ENCODE peak calls at places on chromosomes 11 and 22, in six cellular contexts. G is GM23248; M is heart right ventricle; N is CD4-positive, alpha-beta T cell; K is GM06990; I is AG04450. B is an unnamed sample. For H3K27me3, the result is how much of the 10 kb centered on the place peaks cover.

GRCh38 chr11:68658661-68659060 is 25.7 kb upstream of the GAL start:
- DNase-seq in N (no peak), I (no peak), M (no peak), K (no peak), G (no peak), B (peak)

GRCh38 chr11:98568011-98568410 is 452.7 kb upstream of the CNTN5 start:
- DNase-seq in M (no peak), K (no peak), I (no peak), G (no peak), N (no peak), B (no peak)

GRCh38 chr22:24106385-24107381 is 74.6 kb upstream of the SUSD2 start:
- DNase-seq in N (peak), M (peak), I (no peak), K (peak), G (no peak), B (no peak)

GRCh38 chr22:33302549-33302948 is 244.4 kb upstream of the SYN3 start:
- DNase-seq in N (no peak), I (no peak), M (no peak), K (no peak), G (no peak), B (no peak)

GRCh38 chr11:14132312-14132711 is 169.8 kb downstream of the SPON1 start:
- DNase-seq in M (peak), K (no peak), G (no peak), I (no peak), N (no peak), B (no peak)

GRCh38 chr11:133911169-133911568 is 45.6 kb downstream of the IGSF9B start:
- DNase-seq in K (no peak), M (no peak), N (no peak), G (no peak), I (no peak), B (no peak)

GRCh38 chr11:115497303-115497702 is 6.9 kb downstream of the CADM1 start:
- DNase-seq in N (no peak), M (no peak), G (no peak), K (no peak), I (no peak), B (no peak)

GRCh38 chr11:33670250-33671011 is 30.2 kb downstream of the C11orf91 start:
- DNase-seq in K (no peak), G (peak), M (no peak), I (no peak), N (no peak), B (no peak)

GRCh38 chr11:2523821-2524391 is 79.1 kb downstream of the KCNQ1 start:
- DNase-seq in I (no peak), M (no peak), G (no peak), K (no peak), N (no peak), B (peak)

GRCh38 chr11:59510917-59511589 is at the start of gene OR4D9:
- DNase-seq in N (no peak), M (no peak), K (no peak), G (no peak), I (no peak), B (no peak)

GRCh38 chr11:65918211-65919150 is at the start of gene C11orf68:
- DNase-seq in N (no peak), G (peak), I (no peak), M (peak), K (no peak), B (no peak)

GRCh38 chr11:58805065-58805464 is 39.4 kb downstream of the GLYATL2 start:
- DNase-seq in I (no peak), G (peak), M (no peak), N (no peak), K (no peak), B (no peak)

GRCh38 chr22:30324008-30324730 is 2.6 kb downstream of the TBC1D10A start:
- DNase-seq in G (peak), M (no peak), N (no peak), K (no peak), I (no peak), B (no peak)

GRCh38 chr11:74720596-74721478 is 10.4 kb downstream of the CHRDL2 start:
- DNase-seq in K (no peak), M (peak), G (no peak), I (peak), N (no peak), B (peak)

GRCh38 chr11:30666817-30667216 is 80.7 kb upstream of the MPPED2 start:
- DNase-seq in M (no peak), K (no peak), N (no peak), I (no peak), G (no peak), B (no peak)

GRCh38 chr11:49995559-49995958 is 13.2 kb upstream of the OR4C12 start:
- DNase-seq in N (no peak), G (peak), I (no peak), K (no peak), M (peak), B (no peak)

GRCh38 chr11:62431171-62431895 is 12.5 kb downstream of the SCGB1A1 start:
- DNase-seq in N (no peak), M (no peak), I (peak), G (peak), K (no peak), B (no peak)

GRCh38 chr11:3132271-3132781 is 32.8 kb downstream of the OSBPL5 start:
- DNase-seq in I (no peak), K (no peak), N (no peak), G (no peak), M (no peak), B (no peak)

GRCh38 chr11:65425971-65426838 is 3.6 kb downstream of the NEAT1 start:
- DNase-seq in M (no peak), N (no peak), G (peak), I (no peak), K (peak), B (no peak)

GRCh38 chr11:9518835-9519234 is 54.6 kb upstream of the WEE1 start:
- DNase-seq in N (no peak), K (no peak), M (no peak), G (no peak), I (no peak), B (no peak)

GRCh38 chr11:59573216-59573615 is 42.4 kb downstream of the OSBP start:
- DNase-seq in M (no peak), G (peak), K (no peak), N (no peak), I (peak), B (no peak)

GRCh38 chr11:1479678-1480118 is 6.9 kb downstream of the MOB2 start:
- DNase-seq in I (no peak), K (no peak), G (no peak), M (no peak), N (no peak), B (no peak)

GRCh38 chr22:39723899-39724351 is 153.4 kb downstream of the CACNA1I start:
- DNase-seq in I (no peak), M (no peak), N (no peak), K (no peak), G (peak), B (no peak)

GRCh38 chr11:134224710-134225662 is 515 bp downstream of the VPS26B start:
- DNase-seq in K (peak), M (peak), I (no peak), N (peak), G (peak), B (peak)

GRCh38 chr11:112886707-112887370 is 74.4 kb upstream of the NCAM1 start:
- DNase-seq in M (no peak), N (no peak), K (no peak), G (peak), I (no peak), B (no peak)

GRCh38 chr22:40533712-40534378 is 102.7 kb downstream of the MRTFA start:
- DNase-seq in G (peak), N (peak), K (peak), I (no peak), M (no peak), B (no peak)

GRCh38 chr11:69121621-69122336 is 34.0 kb upstream of the SMIM38 start:
- DNase-seq in N (no peak), I (no peak), M (no peak), K (no peak), G (no peak), B (no peak)

GRCh38 chr11:110079726-110080125 is 13.5 kb upstream of the ZC3H12C start:
- DNase-seq in K (no peak), M (no peak), N (no peak), G (no peak), I (no peak), B (no peak)

GRCh38 chr22:19720150-19720827 is 3.0 kb upstream of the GP1BB start:
- DNase-seq in M (no peak), N (no peak), K (no peak), G (no peak), I (no peak), B (no peak)
- H3K27me3 ChIP-seq in M (under half), N (half or more), K (under half), G (under half), I (under half), B (under half)

GRCh38 chr11:117678651-117679407 is 118.2 kb downstream of the DSCAML1 start:
- DNase-seq in G (no peak), M (no peak), N (no peak), K (no peak), I (no peak), B (no peak)
- H3K27me3 ChIP-seq in G (under half), M (under half), N (under half), K (under half), I (under half), B (under half)

GRCh38 chr11:116605543-116605942 is 167.2 kb downstream of the BUD13 start:
- DNase-seq in I (no peak), G (peak), N (no peak), K (no peak), M (no peak), B (no peak)
- H3K27me3 ChIP-seq in I (under half), G (under half), N (under half), K (under half), M (under half), B (under half)

DNA sequence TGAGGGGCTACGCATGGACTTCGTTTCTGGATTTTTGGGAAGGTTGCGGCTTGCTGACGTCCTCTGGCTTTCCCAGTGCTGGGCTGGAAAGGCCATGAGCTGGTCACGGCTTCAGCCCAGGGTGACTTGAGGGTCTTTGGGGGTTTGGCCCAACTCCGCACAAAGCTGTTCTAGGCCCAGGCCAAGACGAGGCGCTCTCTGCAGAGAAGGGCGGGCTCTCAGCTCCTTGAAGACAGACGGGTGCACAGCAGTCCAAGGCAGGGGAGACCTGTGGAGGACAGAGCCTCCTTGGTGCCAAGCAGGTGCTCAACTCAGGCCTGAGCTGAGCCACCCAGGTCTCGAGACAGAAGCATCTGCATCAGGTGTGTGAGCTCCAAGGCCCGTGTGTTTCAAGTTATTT is 1003.7 kb downstream of the BRD1 start:
- DNase-seq in N (no peak), K (no peak), G (no peak), I (no peak), M (no peak), B (no peak)
- H3K27me3 ChIP-seq in N (under half), K (under half), G (under half), I (under half), M (under half), B (under half)

DNA sequence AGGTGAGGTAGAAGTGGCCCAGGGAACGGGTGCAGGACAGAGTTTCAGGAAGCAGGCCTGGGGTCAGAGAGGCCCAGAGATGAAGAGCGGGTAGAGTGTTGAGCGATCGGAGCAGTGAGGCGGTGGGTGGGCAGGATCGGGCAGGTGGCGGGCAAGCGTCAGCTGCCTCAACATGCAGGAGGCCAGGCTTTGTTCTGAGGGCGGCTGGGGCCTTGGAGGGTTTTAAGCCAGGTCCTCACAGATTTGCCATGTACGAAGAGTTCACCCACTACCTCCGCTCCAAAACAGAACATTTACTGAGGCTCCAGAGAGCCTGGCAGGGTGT is 29.4 kb downstream of the FLRT1 start:
- DNase-seq in I (no peak), K (no peak), N (no peak), G (no peak), M (no peak), B (no peak)
- H3K27me3 ChIP-seq in I (under half), K (under half), N (under half), G (under half), M (under half), B (under half)

DNA sequence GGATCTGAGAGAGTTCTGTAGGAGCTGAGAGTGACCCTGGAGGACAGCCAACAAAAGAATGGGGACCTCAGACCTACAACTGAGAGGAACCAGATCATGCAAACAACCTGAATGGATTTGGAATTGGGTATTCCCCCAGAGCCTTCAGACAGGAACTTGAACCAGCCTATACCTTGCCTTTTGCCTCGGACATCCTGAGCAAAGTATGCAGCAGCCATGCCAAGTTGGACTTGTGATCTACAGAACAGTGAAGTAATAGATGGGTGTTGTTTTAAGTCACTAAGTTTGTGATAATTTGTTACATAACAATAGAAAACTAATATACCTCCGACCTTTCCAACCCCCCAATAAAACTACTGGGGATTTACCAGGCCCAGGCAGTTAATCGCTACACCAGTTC is 1.9 kb upstream of the RASSF10 start:
- DNase-seq in M (no peak), G (no peak), K (no peak), I (no peak), N (no peak), B (no peak)
- H3K27me3 ChIP-seq in M (under half), G (half or more), K (under half), I (half or more), N (half or more), B (under half)

DNA sequence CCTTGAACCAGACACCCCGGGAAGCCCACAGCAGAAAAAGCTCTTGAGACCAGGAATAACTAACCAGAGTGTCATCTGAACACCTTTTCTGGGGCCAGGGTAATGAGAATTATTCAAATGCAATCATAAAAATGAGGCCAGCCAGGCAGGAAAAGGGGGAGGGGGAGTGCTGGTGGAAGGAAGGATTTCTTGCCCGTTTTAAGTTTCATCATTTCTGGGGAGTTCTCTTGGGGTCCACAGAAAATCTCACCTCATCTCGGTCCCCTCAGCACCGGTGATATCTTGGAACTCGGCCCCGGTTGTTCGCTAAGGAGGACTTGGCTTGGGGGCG is 495 bp upstream of the PKNOX2 start:
- DNase-seq in K (no peak), I (no peak), G (no peak), N (no peak), M (no peak), B (no peak)
- H3K27me3 ChIP-seq in K (under half), I (under half), G (under half), N (under half), M (under half), B (under half)

DNA sequence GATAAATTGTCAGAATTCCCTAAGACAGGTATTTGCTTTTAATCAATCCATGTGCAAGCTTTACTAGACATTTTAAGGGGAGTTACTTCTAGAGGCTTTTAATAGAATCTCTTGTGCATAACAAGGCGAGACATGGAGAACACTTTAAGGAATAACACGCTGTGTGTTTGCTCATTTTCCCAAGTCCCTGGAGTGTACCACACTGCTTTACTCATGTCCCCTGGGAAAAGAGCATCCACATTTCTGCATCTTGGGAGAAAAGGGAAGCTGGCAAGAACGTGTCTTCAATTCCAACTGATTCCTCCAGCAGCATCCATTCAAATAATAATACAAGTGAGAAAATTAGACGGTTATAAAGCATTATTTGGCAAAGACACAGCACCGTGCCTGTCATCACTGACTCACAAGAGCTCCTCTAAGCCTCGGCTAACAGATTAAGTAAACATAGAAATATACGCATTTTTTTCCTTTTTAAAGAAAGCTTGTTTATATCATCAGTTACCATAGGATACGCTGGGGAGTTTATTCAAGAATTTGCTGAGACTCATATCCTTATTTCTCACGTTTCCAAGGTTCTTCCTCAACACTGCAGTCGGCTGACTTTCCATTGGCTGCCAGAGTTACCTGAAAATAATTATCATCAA is 121.5 kb downstream of the CD44 start:
- DNase-seq in K (no peak), N (no peak), I (peak), G (peak), M (peak), B (no peak)
- H3K27me3 ChIP-seq in K (under half), N (under half), I (under half), G (under half), M (under half), B (under half)

GRCh38 chr11:131099013-131099412 is 182.7 kb upstream of the SNX19 start:
- DNase-seq in I (no peak), M (no peak), N (no peak), G (peak), K (no peak), B (no peak)

GRCh38 chr11:131094828-131095227 is 178.5 kb upstream of the SNX19 start:
- DNase-seq in M (no peak), N (no peak), K (no peak), I (no peak), G (no peak), B (no peak)

GRCh38 chr11:131095501-131096185 is 179.4 kb upstream of the SNX19 start:
- DNase-seq in G (no peak), I (no peak), K (no peak), N (no peak), M (no peak), B (no peak)

DNA sequence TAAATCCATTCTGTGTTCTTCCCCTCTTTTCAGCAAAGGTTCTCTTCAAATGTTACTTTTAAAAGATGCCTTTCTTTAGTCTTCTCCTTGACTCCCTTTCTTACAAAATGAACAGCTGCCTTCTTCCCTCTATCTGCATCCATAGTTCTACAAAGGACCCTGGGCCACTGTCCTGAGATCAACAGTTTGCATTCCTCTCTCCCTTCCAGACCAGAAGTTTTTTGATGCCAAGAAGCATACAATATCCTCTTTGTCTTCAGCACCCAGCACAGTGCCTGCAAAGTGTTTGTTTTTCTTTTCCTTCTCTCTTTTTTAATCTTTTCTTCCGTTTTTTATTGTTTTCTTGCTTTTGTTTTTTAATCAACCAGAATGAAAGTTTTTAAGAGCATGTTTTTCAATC is 183.5 kb upstream of the SNX19 start:
- DNase-seq in K (no peak), M (no peak), N (no peak), I (no peak), G (peak), B (no peak)
- H3K27me3 ChIP-seq in K (under half), M (under half), N (under half), I (under half), G (under half), B (under half)

B was measured in psoas muscle.